ENCODE peak calls at places on chromosomes 1 and 21, in eight cellular contexts. B is cardiac muscle cell, F is fibroblast of lung, M is endodermal cell, D is pancreas, J is upper lobe of right lung, S is body of pancreas, U is PC-9. W is an unnamed sample.
A peak's percentile ranks its signal among the peaks of the same experiment; 100 is the strongest.

GRCh38 chr1:1137256-1138045 is 21.6 kb upstream of the C1orf159 start:
- DNase-seq in B (no peak), F (no peak), M (no peak), D (no peak), J (no peak), S (no peak), U (no peak), W (no peak)

GRCh38 chr1:178434899-178435298 is 61.9 kb downstream of the CLEC20A start:
- DNase-seq in B (no peak), F (peak; percentile 11), M (no peak), D (no peak), J (no peak), S (no peak), U (no peak), W (no peak)

GRCh38 chr1:226981838-226982237 is 41.7 kb downstream of the COQ8A start:
- DNase-seq in B (no peak), F (no peak), M (no peak), D (no peak), J (no peak), S (no peak), U (no peak), W (peak; percentile 65)

GRCh38 chr1:218575856-218576255 is 230.7 kb downstream of the TGFB2 start:
- DNase-seq in B (no peak), F (no peak), M (no peak), D (no peak), J (no peak), S (no peak), U (no peak), W (no peak)

GRCh38 chr1:226719596-226720386 is 19.3 kb downstream of the ITPKB start:
- DNase-seq in B (no peak), F (no peak), M (peak; percentile 37), D (no peak), J (no peak), S (no peak), U (no peak), W (no peak)

GRCh38 chr21:30831194-30831765 is 1.7 kb upstream of the KRTAP7-1 start:
- DNase-seq in B (peak; percentile 0), F (no peak), M (peak; percentile 83), D (no peak), J (no peak), S (peak; percentile 14), U (no peak), W (no peak)

GRCh38 chr1:46247433-46248121 is at the start of gene RAD54L:
- DNase-seq in B (peak; percentile 99), F (peak; percentile 99), M (peak; percentile 99), D (peak; percentile 98), J (peak; percentile 97), S (peak; percentile 99), U (peak; percentile 95), W (peak; percentile 98)

GRCh38 chr1:64595871-64596515 is 126.1 kb downstream of the CACHD1 start:
- DNase-seq in B (no peak), F (no peak), M (peak; percentile 71), D (no peak), J (no peak), S (no peak), U (peak; percentile 89), W (no peak)

GRCh38 chr1:111735321-111735720 is 3.9 kb downstream of the INKA2 start:
- DNase-seq in B (peak; percentile 51), F (peak; percentile 23), M (no peak), D (no peak), J (no peak), S (no peak), U (no peak), W (no peak)

GRCh38 chr1:232305020-232305419 is 324.9 kb downstream of the SIPA1L2 start:
- DNase-seq in B (no peak), F (no peak), M (no peak), D (no peak), J (peak; percentile 72), S (no peak), U (no peak), W (no peak)

GRCh38 chr1:115228191-115228590 is 109.9 kb downstream of the NGF start:
- DNase-seq in B (no peak), F (no peak), M (no peak), D (no peak), J (no peak), S (no peak), U (no peak), W (no peak)

GRCh38 chr1:174013864-174014418 is 8.2 kb downstream of the RC3H1 start:
- DNase-seq in B (no peak), F (no peak), M (no peak), D (no peak), J (no peak), S (no peak), U (no peak), W (no peak)

GRCh38 chr1:67861856-67862516 is 28.7 kb upstream of the GNG12 start:
- DNase-seq in B (no peak), F (no peak), M (no peak), D (no peak), J (no peak), S (no peak), U (no peak), W (no peak)

GRCh38 chr1:244365821-244366220 is 85.9 kb downstream of the ADSS2 start:
- DNase-seq in B (no peak), F (no peak), M (no peak), D (no peak), J (no peak), S (no peak), U (no peak), W (no peak)

GRCh38 chr1:147611021-147611426 is 59.3 kb downstream of the ACP6 start:
- DNase-seq in B (no peak), F (no peak), M (no peak), D (no peak), J (no peak), S (no peak), U (no peak), W (no peak)

GRCh38 chr1:180842052-180842451 is 70.6 kb upstream of the KIAA1614 start:
- DNase-seq in B (peak; percentile 52), F (peak; percentile 88), M (no peak), D (no peak), J (no peak), S (no peak), U (no peak), W (no peak)

GRCh38 chr21:43864806-43865470 is at the start of gene AGPAT3:
- DNase-seq in B (no peak), F (peak; percentile 10), M (no peak), D (no peak), J (no peak), S (peak; percentile 32), U (no peak), W (no peak)

GRCh38 chr21:10463156-10463555 is 58.2 kb upstream of the TPTE start:
- DNase-seq in B (no peak), F (no peak), M (no peak), D (no peak), J (no peak), S (no peak), U (no peak), W (no peak)

GRCh38 chr1:182101415-182102041 is 40.0 kb upstream of the ZNF648 start:
- DNase-seq in B (no peak), F (peak; percentile 23), M (peak; percentile 97), D (no peak), J (no peak), S (peak; percentile 28), U (peak; percentile 95), W (no peak)

GRCh38 chr1:232413674-232414073 is 216.3 kb downstream of the SIPA1L2 start:
- DNase-seq in B (no peak), F (no peak), M (no peak), D (no peak), J (no peak), S (no peak), U (no peak), W (no peak)

GRCh38 chr1:13478687-13479086 is 35.1 kb downstream of the LRRC38 start:
- DNase-seq in B (no peak), F (no peak), M (no peak), D (no peak), J (no peak), S (no peak), U (no peak), W (no peak)

GRCh38 chr21:38729745-38730401 is 75.9 kb upstream of the ETS2 start:
- DNase-seq in B (no peak), F (peak; percentile 80), M (no peak), D (no peak), J (no peak), S (no peak), U (no peak), W (no peak)

GRCh38 chr1:2234762-2235113 is 6.6 kb downstream of the SKI start:
- DNase-seq in B (no peak), F (no peak), M (no peak), D (no peak), J (peak; percentile 78), S (no peak), U (no peak), W (peak; percentile 81)
- H3K27ac ChIP-seq in B (no peak overlapping the region), F (peak overlapping the region; percentile 50), M (peak overlapping the region; percentile 55), D (peak overlapping the region; percentile 70), J (peak overlapping the region; percentile 87), S (no peak overlapping the region), U (peak overlapping the region; percentile 68), W (peak overlapping the region; percentile 79)

DNA sequence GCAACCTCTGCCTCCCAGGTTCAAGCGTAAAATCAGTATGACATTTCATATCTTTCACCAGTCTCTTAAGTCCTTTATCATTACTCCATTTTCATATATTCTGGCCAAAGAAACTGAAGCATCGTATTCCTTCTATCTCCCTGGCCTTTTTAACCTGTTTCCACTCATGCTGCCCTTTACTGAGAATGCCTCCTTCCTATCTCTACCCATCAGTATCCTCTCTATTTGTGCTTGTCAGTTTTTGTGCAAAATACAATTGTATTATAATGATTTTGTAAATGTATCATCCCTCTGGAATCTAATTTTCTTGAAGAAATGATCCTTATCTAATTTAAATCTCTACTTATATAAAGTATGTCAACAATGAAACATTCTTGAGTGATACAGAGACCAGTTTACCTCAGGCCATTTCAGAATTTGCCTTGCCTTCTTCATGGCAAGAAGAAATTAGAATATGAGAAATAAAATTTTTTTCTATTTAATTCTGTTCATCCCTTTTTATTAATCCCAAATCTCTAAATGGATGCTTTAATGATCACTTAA is 59.1 kb upstream of the TEKT2 start:
- DNase-seq in B (no peak), F (no peak), M (no peak), D (no peak), J (no peak), S (no peak), U (peak; percentile 79), W (no peak)
- TF ChIP-seq CTCF in B (no peak), F (no peak), M (no peak), D (no peak), J (no peak), S (no peak), U (no peak), W (no peak)

DNA sequence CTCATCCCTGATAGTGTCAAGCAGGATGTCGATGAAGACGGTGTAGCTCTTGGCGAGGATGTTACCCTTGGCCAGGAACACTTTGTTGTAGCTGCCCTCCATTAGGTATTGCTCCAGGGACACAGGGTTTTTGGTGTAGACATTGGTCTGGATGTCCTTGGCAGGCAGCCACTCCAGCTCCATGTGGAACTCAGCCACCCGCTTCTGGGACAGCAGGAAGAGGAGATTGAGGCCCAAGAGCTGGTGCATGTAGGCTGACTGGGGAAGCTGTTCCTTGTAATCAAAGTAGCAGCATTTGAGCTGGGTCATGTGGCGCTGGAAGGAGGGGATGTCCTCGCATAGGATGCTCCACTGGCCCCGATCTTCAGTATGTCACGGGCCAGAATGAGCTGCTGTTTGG is 9.5 kb downstream of the IL6R start:
- DNase-seq in B (no peak), F (no peak), M (no peak), D (no peak), J (no peak), S (peak; percentile 47), U (no peak), W (no peak)
- H3K27ac ChIP-seq in B (no peak overlapping the region), F (no peak overlapping the region), M (no peak overlapping the region), D (no peak overlapping the region), J (no peak overlapping the region), S (no peak overlapping the region), U (no peak overlapping the region), W (peak overlapping the region; percentile 13)

GRCh38 chr1:213122514-213122929 is 71.5 kb downstream of the RPS6KC1 start:
- DNase-seq in B (peak; percentile 77), F (peak; percentile 41), M (no peak), D (no peak), J (no peak), S (no peak), U (no peak), W (no peak)
- TF ChIP-seq CTCF in B (peak; percentile 37), F (peak; percentile 42), M (peak; percentile 85), D (peak; percentile 36), J (peak; percentile 70), S (peak; percentile 48), U (peak; percentile 71), W (peak; percentile 42)